ENCODE peak calls at places on chromosomes 11 and 22, in ten cellular contexts. Z, I, A, P, U, O, Y, L, F and S are unnamed samples.

GRCh38 chr11:120817131-120817530 is 206.8 kb upstream of the TBCEL start:
- DNase-seq in Z (no peak), I (no peak), A (no peak), P (no peak), U (peak), O (no peak), Y (no peak), L (no peak), F (no peak), S (no peak)

GRCh38 chr11:56521955-56522354 is 21.1 kb downstream of the OR5M11 start:
- DNase-seq in Z (no peak), I (no peak), A (no peak), P (no peak), U (no peak), O (peak), Y (no peak), L (no peak), F (no peak), S (no peak)

GRCh38 chr11:112219476-112220232 is 6.6 kb upstream of the PTS start:
- DNase-seq in Z (peak), I (peak), A (peak), P (peak), U (peak), O (peak), Y (no peak), L (no peak), F (no peak), S (no peak)

GRCh38 chr11:58928691-58929090 is 10.6 kb upstream of the GLYATL1 start:
- DNase-seq in Z (no peak), I (no peak), A (no peak), P (no peak), U (no peak), O (no peak), Y (no peak), L (no peak), F (no peak), S (no peak)

GRCh38 chr11:100785148-100785983 is 98.3 kb downstream of the ARHGAP42 start:
- DNase-seq in Z (no peak), I (no peak), A (no peak), P (no peak), U (no peak), O (no peak), Y (no peak), L (no peak), F (no peak), S (no peak)

GRCh38 chr11:96278039-96278897 is 64.7 kb downstream of the MAML2 start:
- DNase-seq in Z (no peak), I (no peak), A (no peak), P (peak), U (no peak), O (no peak), Y (no peak), L (no peak), F (no peak), S (no peak)

GRCh38 chr11:35305670-35306382 is 113.5 kb downstream of the SLC1A2 start:
- DNase-seq in Z (no peak), I (no peak), A (no peak), P (peak), U (no peak), O (peak), Y (no peak), L (no peak), F (no peak), S (peak)

GRCh38 chr11:63553759-63554158 is 9.4 kb downstream of the PLAAT2 start:
- DNase-seq in Z (no peak), I (no peak), A (no peak), P (peak), U (no peak), O (no peak), Y (no peak), L (no peak), F (peak), S (peak)

GRCh38 chr11:1830500-1831223 is 4.1 kb upstream of the SYT8 start:
- DNase-seq in Z (no peak), I (no peak), A (no peak), P (peak), U (no peak), O (no peak), Y (no peak), L (peak), F (no peak), S (no peak)

GRCh38 chr11:119108151-119108856 is 1.2 kb downstream of the C2CD2L start:
- DNase-seq in Z (no peak), I (peak), A (no peak), P (peak), U (no peak), O (no peak), Y (no peak), L (no peak), F (no peak), S (no peak)

GRCh38 chr11:103465555-103466140 is 356.4 kb downstream of the DYNC2H1 start:
- DNase-seq in Z (no peak), I (no peak), A (no peak), P (no peak), U (no peak), O (no peak), Y (no peak), L (no peak), F (no peak), S (no peak)

GRCh38 chr11:123475478-123475877 is 45.4 kb downstream of the GRAMD1B start:
- DNase-seq in Z (peak), I (no peak), A (no peak), P (peak), U (no peak), O (no peak), Y (no peak), L (no peak), F (no peak), S (no peak)

GRCh38 chr11:67648140-67648795 is 2.3 kb downstream of the ACY3 start:
- DNase-seq in Z (no peak), I (no peak), A (peak), P (no peak), U (no peak), O (peak), Y (no peak), L (peak), F (no peak), S (no peak)

GRCh38 chr11:16964501-16964900 is 49.7 kb downstream of the PLEKHA7 start:
- DNase-seq in Z (no peak), I (no peak), A (no peak), P (no peak), U (no peak), O (no peak), Y (no peak), L (no peak), F (no peak), S (no peak)

GRCh38 chr11:133787379-133788103 is 57.8 kb downstream of the SPATA19 start:
- DNase-seq in Z (no peak), I (no peak), A (no peak), P (no peak), U (no peak), O (no peak), Y (no peak), L (peak), F (no peak), S (no peak)

GRCh38 chr11:94851864-94852581 is 83.9 kb downstream of the AMOTL1 start:
- DNase-seq in Z (no peak), I (no peak), A (no peak), P (peak), U (no peak), O (peak), Y (no peak), L (no peak), F (no peak), S (no peak)

GRCh38 chr22:22933100-22933806 is 45.6 kb downstream of the IGLL5 start:
- DNase-seq in Z (no peak), I (no peak), A (no peak), P (no peak), U (no peak), O (no peak), Y (no peak), L (no peak), F (no peak), S (no peak)

GRCh38 chr11:32148824-32149223 is 58.0 kb downstream of the RCN1 start:
- DNase-seq in Z (no peak), I (no peak), A (no peak), P (no peak), U (no peak), O (no peak), Y (no peak), L (no peak), F (no peak), S (no peak)

GRCh38 chr11:60821827-60822599 is 19.9 kb upstream of the CCDC86 start:
- DNase-seq in Z (no peak), I (no peak), A (no peak), P (no peak), U (no peak), O (no peak), Y (no peak), L (no peak), F (no peak), S (no peak)

GRCh38 chr11:103586756-103587155 is 449.7 kb upstream of the DDI1 start:
- DNase-seq in Z (no peak), I (no peak), A (no peak), P (peak), U (no peak), O (peak), Y (no peak), L (no peak), F (no peak), S (no peak)

GRCh38 chr22:22099833-22100812 is 117.5 kb upstream of the TOP3B start:
- DNase-seq in Z (no peak), I (no peak), A (no peak), P (peak), U (no peak), O (no peak), Y (no peak), L (no peak), F (no peak), S (no peak)

GRCh38 chr11:3989891-3990290 is 104.7 kb upstream of the RRM1 start:
- DNase-seq in Z (no peak), I (no peak), A (no peak), P (no peak), U (no peak), O (no peak), Y (no peak), L (no peak), F (no peak), S (no peak)

GRCh38 chr22:46934746-46935491 is 172.5 kb downstream of the TBC1D22A start:
- DNase-seq in Z (peak), I (no peak), A (no peak), P (peak), U (no peak), O (no peak), Y (peak), L (no peak), F (peak), S (peak)

GRCh38 chr11:122757201-122757600 is 81.1 kb upstream of the CRTAM start:
- DNase-seq in Z (no peak), I (no peak), A (no peak), P (no peak), U (no peak), O (no peak), Y (no peak), L (no peak), F (no peak), S (no peak)

GRCh38 chr11:47616726-47617416 is 22.7 kb upstream of the C1QTNF4 start:
- DNase-seq in Z (peak), I (no peak), A (no peak), P (peak), U (peak), O (peak), Y (no peak), L (no peak), F (no peak), S (no peak)

GRCh38 chr11:93567406-93567819 is 24.2 kb upstream of the SMCO4 start:
- DNase-seq in Z (no peak), I (peak), A (no peak), P (peak), U (peak), O (no peak), Y (no peak), L (peak), F (no peak), S (no peak)

GRCh38 chr11:19800162-19800561 is 87.5 kb downstream of the NAV2 start:
- DNase-seq in Z (no peak), I (no peak), A (no peak), P (no peak), U (peak), O (no peak), Y (no peak), L (no peak), F (no peak), S (no peak)

GRCh38 chr11:92866679-92867282 is 102.7 kb upstream of the MTNR1B start:
- DNase-seq in Z (no peak), I (no peak), A (no peak), P (no peak), U (no peak), O (no peak), Y (no peak), L (no peak), F (no peak), S (no peak)

GRCh38 chr11:336666-337002 is 16.0 kb upstream of the IFITM3 start:
- DNase-seq in Z (no peak), I (no peak), A (no peak), P (no peak), U (no peak), O (no peak), Y (no peak), L (no peak), F (no peak), S (no peak)

GRCh38 chr11:83521647-83522596 is 235.8 kb upstream of the CCDC90B start:
- DNase-seq in Z (peak), I (no peak), A (no peak), P (peak), U (no peak), O (peak), Y (no peak), L (no peak), F (no peak), S (no peak)

GRCh38 chr11:8699903-8700302 is 17.3 kb downstream of the RPL27A start:
- DNase-seq in Z (no peak), I (peak), A (no peak), P (peak), U (peak), O (no peak), Y (no peak), L (no peak), F (peak), S (no peak)

GRCh38 chr11:57249384-57250319 is 12.6 kb upstream of the APLNR start:
- DNase-seq in Z (no peak), I (peak), A (peak), P (peak), U (peak), O (peak), Y (no peak), L (peak), F (peak), S (peak)

GRCh38 chr11:36711104-36711825 is 113.2 kb upstream of the RAG2 start:
- DNase-seq in Z (no peak), I (no peak), A (no peak), P (peak), U (no peak), O (no peak), Y (no peak), L (no peak), F (no peak), S (no peak)

GRCh38 chr11:113234888-113235287 is 79.5 kb upstream of the TTC12 start:
- DNase-seq in Z (no peak), I (no peak), A (no peak), P (no peak), U (peak), O (no peak), Y (no peak), L (no peak), F (no peak), S (no peak)

GRCh38 chr11:94544582-94544831 is 786 bp downstream of the FUT4 start:
- DNase-seq in Z (no peak), I (no peak), A (no peak), P (no peak), U (no peak), O (no peak), Y (no peak), L (no peak), F (no peak), S (no peak)

GRCh38 chr11:68946416-68947090 is 34.2 kb downstream of the MRGPRD start:
- DNase-seq in Z (peak), I (no peak), A (no peak), P (peak), U (no peak), O (no peak), Y (no peak), L (no peak), F (no peak), S (no peak)